ENCODE peak calls at places on chromosomes 12 and 14, in nine cellular contexts. H is OCI-LY7, P is PC-3, D is neural progenitor cell, F is HCT116, S is hepatocyte, Q is GM23338, I is MM.1S, C is SK-N-SH. E is an unnamed sample.

GRCh38 chr12:65875635-65876034 is 51.4 kb downstream of the HMGA2 start:
- DNase-seq in H (no peak), P (no peak), D (no peak), F (no peak), S (no peak), Q (no peak), I (peak; percentile 54), C (no peak), E (peak; percentile 76)

GRCh38 chr12:25689996-25690501 is 137.0 kb upstream of the LMNTD1 start:
- DNase-seq in H (no peak), P (no peak), D (no peak), F (no peak), S (peak; percentile 48), Q (no peak), I (no peak), C (peak; percentile 79), E (peak; percentile 24)

GRCh38 chr12:19431407-19432308 is 7.6 kb upstream of the AEBP2 start:
- DNase-seq in H (no peak), P (peak; percentile 21), D (no peak), F (no peak), S (no peak), Q (no peak), I (no peak), C (no peak), E (peak; percentile 85)

GRCh38 chr12:132771126-132771838 is 9.7 kb upstream of the ANKLE2 start:
- DNase-seq in H (peak; percentile 92), P (no peak), D (no peak), F (no peak), S (no peak), Q (no peak), I (peak; percentile 71), C (no peak), E (peak; percentile 45)

GRCh38 chr12:46788247-46788887 is 37.4 kb downstream of the SLC38A4 start:
- DNase-seq in H (no peak), P (no peak), D (no peak), F (no peak), S (no peak), Q (no peak), I (peak; percentile 10), C (no peak), E (no peak)

GRCh38 chr12:79058342-79058741 is 193.8 kb downstream of the SYT1 start:
- DNase-seq in H (no peak), P (peak; percentile 84), D (no peak), F (peak; percentile 77), S (no peak), Q (no peak), I (peak; percentile 46), C (no peak), E (peak; percentile 50)

GRCh38 chr12:119668315-119668651 is 350 bp downstream of the PRKAB1 start:
- DNase-seq in H (peak; percentile 32), P (peak; percentile 20), D (no peak), F (no peak), S (no peak), Q (no peak), I (no peak), C (no peak), E (peak; percentile 43)

GRCh38 chr12:43434614-43435013 is 117.4 kb downstream of the ADAMTS20 start:
- DNase-seq in H (no peak), P (no peak), D (no peak), F (no peak), S (no peak), Q (no peak), I (no peak), C (no peak), E (no peak)

GRCh38 chr12:28189774-28190320 is 409 bp upstream of the CCDC91 start:
- DNase-seq in H (no peak), P (no peak), D (no peak), F (no peak), S (peak; percentile 6), Q (no peak), I (no peak), C (no peak), E (no peak)

GRCh38 chr14:104359301-104359968 is 220.1 kb upstream of the C14orf180 start:
- DNase-seq in H (no peak), P (no peak), D (no peak), F (no peak), S (no peak), Q (no peak), I (no peak), C (peak; percentile 28), E (no peak)

GRCh38 chr12:107736914-107737313 is 24.0 kb downstream of the PRDM4 start:
- DNase-seq in H (peak; percentile 86), P (no peak), D (no peak), F (no peak), S (no peak), Q (no peak), I (peak; percentile 7), C (no peak), E (no peak)

GRCh38 chr12:1117970-1118563 is 127.0 kb downstream of the ERC1 start:
- DNase-seq in H (peak; percentile 81), P (peak; percentile 80), D (peak; percentile 76), F (peak; percentile 59), S (peak; percentile 85), Q (peak; percentile 79), I (peak; percentile 74), C (peak; percentile 45), E (peak; percentile 75)
- TF ChIP-seq EZH2phosphoT487 in H (no peak), P (no peak), D (no peak), F (no peak), S (no peak), Q (no peak), I (no peak), C (no peak), E (no peak)

GRCh38 chr12:13101854-13102375 is 1.6 kb downstream of the GSG1 start:
- DNase-seq in H (peak; percentile 13), P (peak; percentile 88), D (no peak), F (no peak), S (peak; percentile 77), Q (no peak), I (peak; percentile 64), C (no peak), E (peak; percentile 81)
- TF ChIP-seq EZH2phosphoT487 in H (no peak), P (no peak), D (no peak), F (no peak), S (no peak), Q (no peak), I (no peak), C (no peak), E (no peak)

DNA sequence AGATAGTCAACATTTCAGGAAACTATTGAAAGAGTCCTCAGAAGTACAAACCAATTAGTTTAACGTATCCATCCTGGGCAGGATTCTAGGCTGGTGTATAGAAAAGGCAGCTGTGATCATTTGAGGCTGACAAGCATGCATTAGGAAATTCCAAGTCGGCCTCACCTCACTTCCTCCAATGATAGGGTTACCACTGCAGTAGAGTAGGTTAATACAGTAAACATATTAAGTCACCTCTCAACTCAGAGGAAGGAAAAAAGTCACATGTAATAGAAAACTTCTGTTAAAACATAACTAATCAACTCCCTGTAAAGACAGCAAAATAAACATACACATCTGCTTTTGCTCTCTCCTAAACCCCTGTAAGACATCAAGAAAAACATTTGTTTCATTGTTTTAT is 33.5 kb downstream of the MED13L start:
- DNase-seq in H (no peak), P (peak; percentile 29), D (no peak), F (no peak), S (peak; percentile 15), Q (no peak), I (no peak), C (no peak), E (no peak)
- TF ChIP-seq EZH2phosphoT487 in H (no peak), P (no peak), D (no peak), F (no peak), S (no peak), Q (no peak), I (no peak), C (no peak), E (no peak)

GRCh38 chr14:49461529-49462401 is 124.4 kb downstream of the RPS29 start:
- DNase-seq in H (peak; percentile 83), P (peak; percentile 92), D (peak; percentile 76), F (peak; percentile 78), S (peak; percentile 89), Q (peak; percentile 92), I (peak; percentile 64), C (peak; percentile 33), E (peak; percentile 84)
- TF ChIP-seq EZH2phosphoT487 in H (no peak), P (no peak), D (no peak), F (no peak), S (no peak), Q (no peak), I (no peak), C (no peak), E (no peak)

DNA sequence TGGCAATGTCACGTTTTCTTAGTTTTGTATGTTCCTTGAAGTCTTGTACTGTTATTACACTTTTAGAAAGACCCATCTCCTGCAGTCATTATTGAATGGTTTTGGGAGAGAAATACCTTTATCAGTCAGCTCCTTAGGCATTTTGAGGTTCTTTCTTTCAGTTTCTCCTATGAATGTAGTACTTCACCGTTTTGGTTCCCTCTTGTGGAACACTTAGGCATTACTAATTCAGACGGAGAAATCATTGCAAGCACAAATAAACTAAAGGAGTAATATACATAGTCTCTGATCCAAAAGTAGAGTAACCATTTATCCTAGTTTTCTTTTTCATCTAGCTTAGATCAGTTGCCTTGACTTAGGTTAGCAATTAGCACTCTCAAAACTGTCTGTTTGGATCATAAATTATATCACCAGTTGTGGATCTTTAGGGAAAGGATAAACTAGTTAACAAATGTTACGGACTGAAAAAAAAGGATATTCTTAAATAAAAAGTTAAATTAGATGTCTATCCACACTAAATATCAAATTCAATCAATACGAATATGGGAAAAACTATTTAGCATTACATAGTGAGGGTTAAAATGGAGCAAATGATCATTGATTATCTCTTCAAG is 1538.3 kb upstream of the SEL1L start:
- DNase-seq in H (peak; percentile 39), P (peak; percentile 50), D (peak; percentile 45), F (no peak), S (peak; percentile 23), Q (peak; percentile 73), I (peak; percentile 51), C (no peak), E (peak; percentile 5)
- TF ChIP-seq EZH2phosphoT487 in H (no peak), P (no peak), D (no peak), F (no peak), S (no peak), Q (no peak), I (no peak), C (no peak), E (no peak)

GRCh38 chr14:73467800-73468199 is 9.5 kb upstream of the NUMB start:
- DNase-seq in H (no peak), P (no peak), D (no peak), F (no peak), S (no peak), Q (no peak), I (no peak), C (no peak), E (peak; percentile 88)
- TF ChIP-seq EZH2phosphoT487 in H (no peak), P (no peak), D (no peak), F (no peak), S (no peak), Q (no peak), I (no peak), C (no peak), E (peak; percentile 66)